ENCODE peak calls at places on chromosomes 1 and 21, in eight cellular contexts. One of them, this sample, is unnamed.
A peak's percentile ranks its signal among the peaks of the same experiment; 100 is the strongest.

GRCh38 chr1:187517508-187517907 is 688.8 kb downstream of the PLA2G4A start:
- DNase-seq in esophagus muscularis mucosa: no peak
- DNase-seq in ovary: no peak
- DNase-seq in stomach: no peak
- DNase-seq in transverse colon: no peak
- DNase-seq in tibial nerve: no peak
- DNase-seq in sigmoid colon: no peak
- DNase-seq in A549: no peak
- DNase-seq in this sample: no peak

GRCh38 chr21:45590726-45591618 is 48.7 kb upstream of the SLC19A1 start:
- DNase-seq in esophagus muscularis mucosa: no peak
- DNase-seq in ovary: peak; percentile 37
- DNase-seq in stomach: no peak
- DNase-seq in transverse colon: peak; percentile 18
- DNase-seq in tibial nerve: no peak
- DNase-seq in sigmoid colon: peak; percentile 79
- DNase-seq in A549: peak; percentile 25
- DNase-seq in this sample: peak; percentile 77

GRCh38 chr1:151881479-151881878 is 27.8 kb downstream of the THEM4 start:
- DNase-seq in esophagus muscularis mucosa: no peak
- DNase-seq in ovary: no peak
- DNase-seq in stomach: no peak
- DNase-seq in transverse colon: no peak
- DNase-seq in tibial nerve: no peak
- DNase-seq in sigmoid colon: no peak
- DNase-seq in A549: no peak
- DNase-seq in this sample: no peak

GRCh38 chr1:2825487-2826189 is 24.1 kb upstream of the TTC34 start:
- DNase-seq in esophagus muscularis mucosa: no peak
- DNase-seq in ovary: no peak
- DNase-seq in stomach: no peak
- DNase-seq in transverse colon: no peak
- DNase-seq in tibial nerve: no peak
- DNase-seq in sigmoid colon: no peak
- DNase-seq in A549: no peak
- DNase-seq in this sample: no peak

GRCh38 chr1:38898653-38899230 is 17.4 kb upstream of the GJA9 start:
- DNase-seq in esophagus muscularis mucosa: no peak
- DNase-seq in ovary: no peak
- DNase-seq in stomach: no peak
- DNase-seq in transverse colon: no peak
- DNase-seq in tibial nerve: no peak
- DNase-seq in sigmoid colon: no peak
- DNase-seq in A549: no peak
- DNase-seq in this sample: no peak

GRCh38 chr1:193589597-193590040 is 403.2 kb upstream of the B3GALT2 start:
- DNase-seq in esophagus muscularis mucosa: no peak
- DNase-seq in ovary: peak; percentile 16
- DNase-seq in stomach: no peak
- DNase-seq in transverse colon: no peak
- DNase-seq in tibial nerve: no peak
- DNase-seq in sigmoid colon: no peak
- DNase-seq in A549: no peak
- DNase-seq in this sample: no peak

GRCh38 chr1:167984886-167985489 is 48.1 kb upstream of the MPC2 start:
- DNase-seq in esophagus muscularis mucosa: no peak
- DNase-seq in ovary: no peak
- DNase-seq in stomach: no peak
- DNase-seq in transverse colon: no peak
- DNase-seq in tibial nerve: no peak
- DNase-seq in sigmoid colon: no peak
- DNase-seq in A549: no peak
- DNase-seq in this sample: no peak

GRCh38 chr1:46458190-46458589 is 31.4 kb upstream of the DMBX1 start:
- DNase-seq in esophagus muscularis mucosa: no peak
- DNase-seq in ovary: no peak
- DNase-seq in stomach: no peak
- DNase-seq in transverse colon: no peak
- DNase-seq in tibial nerve: no peak
- DNase-seq in sigmoid colon: no peak
- DNase-seq in A549: no peak
- DNase-seq in this sample: no peak

GRCh38 chr1:58183286-58183685 is 363.2 kb downstream of the OMA1 start:
- DNase-seq in esophagus muscularis mucosa: no peak
- DNase-seq in ovary: no peak
- DNase-seq in stomach: no peak
- DNase-seq in transverse colon: no peak
- DNase-seq in tibial nerve: no peak
- DNase-seq in sigmoid colon: no peak
- DNase-seq in A549: no peak
- DNase-seq in this sample: no peak

GRCh38 chr1:9561429-9561828 is 22.2 kb downstream of the SLC25A33 start:
- DNase-seq in esophagus muscularis mucosa: no peak
- DNase-seq in ovary: peak; percentile 43
- DNase-seq in stomach: no peak
- DNase-seq in transverse colon: peak; percentile 45
- DNase-seq in tibial nerve: no peak
- DNase-seq in sigmoid colon: peak; percentile 73
- DNase-seq in A549: no peak
- DNase-seq in this sample: no peak

GRCh38 chr1:26552720-26553119 is 23.2 kb downstream of the RPS6KA1 start:
- DNase-seq in esophagus muscularis mucosa: no peak
- DNase-seq in ovary: no peak
- DNase-seq in stomach: no peak
- DNase-seq in transverse colon: no peak
- DNase-seq in tibial nerve: no peak
- DNase-seq in sigmoid colon: no peak
- DNase-seq in A549: no peak
- DNase-seq in this sample: no peak

GRCh38 chr1:7407980-7408770 is 362.9 kb upstream of the VAMP3 start:
- DNase-seq in esophagus muscularis mucosa: peak; percentile 83
- DNase-seq in ovary: peak; percentile 6
- DNase-seq in stomach: peak; percentile 19
- DNase-seq in transverse colon: no peak
- DNase-seq in tibial nerve: no peak
- DNase-seq in sigmoid colon: peak; percentile 41
- DNase-seq in A549: no peak
- DNase-seq in this sample: peak; percentile 71

GRCh38 chr1:183883629-183884028 is 78.7 kb downstream of the RGL1 start:
- DNase-seq in esophagus muscularis mucosa: no peak
- DNase-seq in ovary: no peak
- DNase-seq in stomach: no peak
- DNase-seq in transverse colon: peak; percentile 14
- DNase-seq in tibial nerve: no peak
- DNase-seq in sigmoid colon: no peak
- DNase-seq in A549: no peak
- DNase-seq in this sample: no peak

GRCh38 chr21:42187976-42188653 is 30.8 kb upstream of the ABCG1 start:
- DNase-seq in esophagus muscularis mucosa: peak; percentile 92
- DNase-seq in ovary: no peak
- DNase-seq in stomach: peak; percentile 50
- DNase-seq in transverse colon: peak; percentile 61
- DNase-seq in tibial nerve: no peak
- DNase-seq in sigmoid colon: peak; percentile 77
- DNase-seq in A549: no peak
- DNase-seq in this sample: no peak

GRCh38 chr1:231420299-231420958 is 1.7 kb downstream of the EGLN1 start:
- DNase-seq in esophagus muscularis mucosa: no peak
- DNase-seq in ovary: no peak
- DNase-seq in stomach: no peak
- DNase-seq in transverse colon: no peak
- DNase-seq in tibial nerve: no peak
- DNase-seq in sigmoid colon: no peak
- DNase-seq in A549: no peak
- DNase-seq in this sample: no peak

GRCh38 chr1:56416385-56416972 is 162.9 kb downstream of the PLPP3 start:
- DNase-seq in esophagus muscularis mucosa: no peak
- DNase-seq in ovary: no peak
- DNase-seq in stomach: no peak
- DNase-seq in transverse colon: no peak
- DNase-seq in tibial nerve: no peak
- DNase-seq in sigmoid colon: no peak
- DNase-seq in A549: no peak
- DNase-seq in this sample: no peak

GRCh38 chr1:19606817-19607706 is 37.0 kb upstream of the NBL1 start:
- DNase-seq in esophagus muscularis mucosa: no peak
- DNase-seq in ovary: no peak
- DNase-seq in stomach: no peak
- DNase-seq in transverse colon: no peak
- DNase-seq in tibial nerve: no peak
- DNase-seq in sigmoid colon: no peak
- DNase-seq in A549: no peak
- DNase-seq in this sample: no peak

GRCh38 chr1:110674337-110675059 is at the start of gene KCNA3:
- DNase-seq in esophagus muscularis mucosa: no peak
- DNase-seq in ovary: peak; percentile 56
- DNase-seq in stomach: peak; percentile 44
- DNase-seq in transverse colon: peak; percentile 65
- DNase-seq in tibial nerve: no peak
- DNase-seq in sigmoid colon: no peak
- DNase-seq in A549: no peak
- DNase-seq in this sample: no peak

GRCh38 chr1:198549863-198550262 is 9.4 kb upstream of the ATP6V1G3 start:
- DNase-seq in esophagus muscularis mucosa: no peak
- DNase-seq in ovary: no peak
- DNase-seq in stomach: no peak
- DNase-seq in transverse colon: no peak
- DNase-seq in tibial nerve: no peak
- DNase-seq in sigmoid colon: no peak
- DNase-seq in A549: no peak
- DNase-seq in this sample: no peak

DNA sequence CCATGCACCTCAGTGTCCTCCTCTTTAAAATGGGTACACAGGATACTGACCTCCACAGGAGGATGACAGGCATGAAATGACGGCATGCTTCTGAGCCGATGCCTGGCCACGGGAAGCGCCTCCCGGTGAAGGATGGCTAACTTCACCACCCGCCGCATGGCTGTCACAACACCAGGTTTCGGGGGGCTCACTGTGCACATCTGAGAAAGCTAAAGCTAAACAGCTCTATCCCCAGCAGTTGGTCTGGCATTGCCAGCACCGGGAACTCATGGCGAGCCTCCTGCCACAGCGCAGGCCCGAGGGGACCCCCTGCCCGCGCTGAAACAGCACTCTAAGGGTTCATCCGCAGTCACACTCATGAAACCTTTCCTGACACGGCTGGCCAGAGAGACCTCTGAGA is 16.0 kb downstream of the NPHP4 start:
- DNase-seq in esophagus muscularis mucosa: no peak
- DNase-seq in ovary: no peak
- DNase-seq in stomach: no peak
- DNase-seq in transverse colon: no peak
- DNase-seq in tibial nerve: no peak
- DNase-seq in sigmoid colon: peak; percentile 30
- DNase-seq in A549: no peak
- DNase-seq in this sample: no peak
- H3K4me3 ChIP-seq in esophagus muscularis mucosa: no peak overlapping the region
- H3K4me3 ChIP-seq in ovary: no peak overlapping the region
- H3K4me3 ChIP-seq in stomach: no peak overlapping the region
- H3K4me3 ChIP-seq in transverse colon: no peak overlapping the region
- H3K4me3 ChIP-seq in tibial nerve: no peak overlapping the region
- H3K4me3 ChIP-seq in sigmoid colon: no peak overlapping the region
- H3K4me3 ChIP-seq in A549: no peak overlapping the region
- H3K4me3 ChIP-seq in this sample: no peak overlapping the region

GRCh38 chr1:150537732-150538684 is 11.2 kb upstream of the ADAMTSL4 start:
- DNase-seq in esophagus muscularis mucosa: peak; percentile 89
- DNase-seq in ovary: no peak
- DNase-seq in stomach: no peak
- DNase-seq in transverse colon: no peak
- DNase-seq in tibial nerve: no peak
- DNase-seq in sigmoid colon: peak; percentile 76
- DNase-seq in A549: no peak
- DNase-seq in this sample: no peak
- TF ChIP-seq CTCF in esophagus muscularis mucosa: no peak
- TF ChIP-seq CTCF in ovary: no peak
- TF ChIP-seq CTCF in stomach: no peak
- TF ChIP-seq CTCF in transverse colon: no peak
- TF ChIP-seq CTCF in tibial nerve: no peak
- TF ChIP-seq CTCF in sigmoid colon: no peak
- TF ChIP-seq CTCF in A549: no peak
- TF ChIP-seq CTCF in this sample: no peak

DNA sequence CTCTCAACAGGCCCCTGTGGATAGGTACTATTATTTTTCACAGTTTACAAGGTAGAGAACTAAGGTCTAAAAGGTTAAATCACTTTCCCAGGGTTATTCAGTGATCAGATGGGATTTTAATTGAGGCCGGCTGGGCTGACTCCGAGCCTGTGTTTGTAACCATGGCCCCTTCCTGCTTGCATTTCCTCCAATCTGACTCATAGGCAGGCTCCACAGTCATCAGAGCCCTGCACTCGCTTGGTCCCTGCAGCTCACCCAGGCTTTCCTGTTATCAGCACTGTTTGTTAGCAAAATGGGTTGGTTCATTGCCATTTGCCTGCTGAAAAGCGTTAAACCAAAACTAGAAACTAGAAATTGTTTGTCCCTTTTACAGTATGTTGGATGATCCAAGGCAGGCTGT is 41.4 kb upstream of the LMX1A start:
- DNase-seq in esophagus muscularis mucosa: no peak
- DNase-seq in ovary: no peak
- DNase-seq in stomach: peak; percentile 50
- DNase-seq in transverse colon: no peak
- DNase-seq in tibial nerve: no peak
- DNase-seq in sigmoid colon: no peak
- DNase-seq in A549: no peak
- DNase-seq in this sample: no peak
- TF ChIP-seq EP300 in esophagus muscularis mucosa: no peak
- TF ChIP-seq EP300 in ovary: no peak
- TF ChIP-seq EP300 in stomach: no peak
- TF ChIP-seq EP300 in transverse colon: no peak
- TF ChIP-seq EP300 in tibial nerve: no peak
- TF ChIP-seq EP300 in sigmoid colon: no peak
- TF ChIP-seq EP300 in A549: no peak
- TF ChIP-seq EP300 in this sample: no peak

GRCh38 chr1:156815307-156815826 is 1.3 kb downstream of the SH2D2A start:
- DNase-seq in esophagus muscularis mucosa: no peak
- DNase-seq in ovary: peak; percentile 67
- DNase-seq in stomach: no peak
- DNase-seq in transverse colon: peak; percentile 31
- DNase-seq in tibial nerve: peak; percentile 26
- DNase-seq in sigmoid colon: peak; percentile 92
- DNase-seq in A549: peak; percentile 27
- DNase-seq in this sample: no peak

GRCh38 chr1:156813298-156813697 is 3.4 kb downstream of the SH2D2A start:
- DNase-seq in esophagus muscularis mucosa: no peak
- DNase-seq in ovary: no peak
- DNase-seq in stomach: no peak
- DNase-seq in transverse colon: no peak
- DNase-seq in tibial nerve: no peak
- DNase-seq in sigmoid colon: no peak
- DNase-seq in A549: no peak
- DNase-seq in this sample: no peak

GRCh38 chr1:156815851-156816536 is 654 bp downstream of the SH2D2A start:
- DNase-seq in esophagus muscularis mucosa: no peak
- DNase-seq in ovary: no peak
- DNase-seq in stomach: no peak
- DNase-seq in transverse colon: no peak
- DNase-seq in tibial nerve: no peak
- DNase-seq in sigmoid colon: no peak
- DNase-seq in A549: no peak
- DNase-seq in this sample: no peak

GRCh38 chr1:156813750-156814570 is 2.7 kb downstream of the SH2D2A start:
- DNase-seq in esophagus muscularis mucosa: no peak
- DNase-seq in ovary: peak; percentile 63
- DNase-seq in stomach: peak; percentile 72
- DNase-seq in transverse colon: peak; percentile 82
- DNase-seq in tibial nerve: peak; percentile 33
- DNase-seq in sigmoid colon: peak; percentile 83
- DNase-seq in A549: peak; percentile 73
- DNase-seq in this sample: peak; percentile 71

GRCh38 chr1:156814571-156815260 is 1.9 kb downstream of the SH2D2A start:
- DNase-seq in esophagus muscularis mucosa: no peak
- DNase-seq in ovary: no peak
- DNase-seq in stomach: no peak
- DNase-seq in transverse colon: no peak
- DNase-seq in tibial nerve: no peak
- DNase-seq in sigmoid colon: no peak
- DNase-seq in A549: no peak
- DNase-seq in this sample: no peak
- H3K4me3 ChIP-seq in esophagus muscularis mucosa: no peak overlapping the region
- H3K4me3 ChIP-seq in ovary: no peak overlapping the region
- H3K4me3 ChIP-seq in stomach: peak overlapping the region; percentile 42
- H3K4me3 ChIP-seq in transverse colon: no peak overlapping the region
- H3K4me3 ChIP-seq in tibial nerve: no peak overlapping the region
- H3K4me3 ChIP-seq in sigmoid colon: no peak overlapping the region
- H3K4me3 ChIP-seq in A549: no peak overlapping the region
- H3K4me3 ChIP-seq in this sample: peak overlapping the region; percentile 52

This sample was measured in suprapubic skin.